ENCODE peak calls at places on chromosome 18, in eight cellular contexts. C, N, S, A, H, Y, B and G are unnamed samples.

GRCh38 chr18:6873352-6873751 is 143.8 kb downstream of the ARHGAP28 start:
- DNase-seq in H (no peak), Y (no peak), N (no peak), C (no peak), S (no peak), B (no peak), A (no peak), G (no peak)

GRCh38 chr18:49847524-49847923 is 34.2 kb upstream of the ACAA2 start:
- DNase-seq in A (no peak), S (no peak), H (no peak), N (no peak), B (no peak), Y (no peak), C (no peak), G (no peak)

GRCh38 chr18:73006331-73006730 is 138.5 kb upstream of the NETO1 start:
- DNase-seq in Y (no peak), S (no peak), B (no peak), N (no peak), C (no peak), H (no peak), A (no peak), G (no peak)

GRCh38 chr18:49546719-49547273 is 15.1 kb upstream of the LIPG start:
- DNase-seq in N (no peak), B (no peak), A (no peak), H (no peak), Y (no peak), C (no peak), S (no peak), G (no peak)

GRCh38 chr18:40102903-40103302 is 1852.1 kb upstream of the PIK3C3 start:
- DNase-seq in A (no peak), C (no peak), B (no peak), Y (no peak), S (no peak), H (no peak), N (no peak), G (no peak)

GRCh38 chr18:21980744-21981143 is 188.6 kb upstream of the GATA6 start:
- DNase-seq in B (no peak), A (no peak), C (no peak), H (peak; percentile 57), Y (no peak), S (no peak), N (no peak), G (no peak)

GRCh38 chr18:76354348-76354747 is 140.7 kb downstream of the ZNF516 start:
- DNase-seq in Y (no peak), H (no peak), N (no peak), C (peak; percentile 32), S (no peak), A (no peak), B (no peak), G (no peak)

GRCh38 chr18:24065942-24066341 is 51.4 kb downstream of the TTC39C start:
- DNase-seq in N (no peak), H (no peak), C (no peak), S (no peak), B (no peak), Y (no peak), A (no peak), G (no peak)

GRCh38 chr18:59640721-59641120 is 56.5 kb downstream of the CCBE1 start:
- DNase-seq in A (no peak), C (no peak), H (no peak), S (no peak), B (no peak), Y (no peak), N (no peak), G (no peak)

GRCh38 chr18:40524881-40525280 is 1430.2 kb upstream of the PIK3C3 start:
- DNase-seq in B (no peak), Y (no peak), C (no peak), N (no peak), A (no peak), H (no peak), S (no peak), G (no peak)

GRCh38 chr18:3059272-3059671 is 46.3 kb upstream of the LPIN2 start:
- DNase-seq in N (no peak), B (no peak), Y (no peak), S (no peak), A (no peak), C (no peak), H (no peak), G (peak; percentile 79)

GRCh38 chr18:36634573-36635216 is 194.1 kb downstream of the TPGS2 start:
- DNase-seq in N (no peak), C (no peak), H (no peak), B (no peak), S (no peak), Y (no peak), A (no peak), G (no peak)

GRCh38 chr18:48674198-48674721 is 135.4 kb downstream of the CTIF start:
- DNase-seq in N (no peak), S (no peak), A (peak; percentile 60), Y (no peak), C (no peak), H (no peak), B (no peak), G (no peak)

GRCh38 chr18:67926929-67927864 is 410.7 kb upstream of the DSEL start:
- DNase-seq in B (no peak), A (no peak), H (no peak), S (no peak), C (no peak), Y (no peak), N (no peak), G (no peak)

GRCh38 chr18:67893896-67894295 is 377.4 kb upstream of the DSEL start:
- DNase-seq in H (no peak), A (no peak), Y (no peak), S (no peak), C (no peak), N (no peak), B (no peak), G (no peak)

GRCh38 chr18:69257861-69258458 is 142.7 kb upstream of the DOK6 start:
- DNase-seq in H (no peak), A (no peak), C (peak; percentile 28), Y (no peak), S (no peak), B (no peak), N (no peak), G (no peak)

GRCh38 chr18:49751427-49752094 is 61.8 kb downstream of the ACAA2 start:
- DNase-seq in S (no peak), A (no peak), B (no peak), H (no peak), C (no peak), N (no peak), Y (no peak), G (peak; percentile 62)

GRCh38 chr18:41745166-41746049 is 209.6 kb upstream of the PIK3C3 start:
- DNase-seq in C (peak; percentile 57), A (peak; percentile 71), H (peak; percentile 61), B (no peak), Y (no peak), N (no peak), S (peak; percentile 45), G (no peak)

GRCh38 chr18:30855762-30856161 is 186.8 kb downstream of the DSC3 start:
- DNase-seq in H (no peak), B (no peak), C (no peak), A (no peak), S (no peak), Y (no peak), N (no peak), G (no peak)

GRCh38 chr18:36158261-36158867 is 28.7 kb downstream of the ELP2 start:
- DNase-seq in N (no peak), Y (no peak), S (no peak), H (no peak), B (no peak), C (no peak), A (no peak), G (no peak)

GRCh38 chr18:11150271-11150615 is 874 bp upstream of the PIEZO2 start:
- DNase-seq in S (no peak), H (no peak), N (no peak), C (no peak), Y (no peak), B (no peak), A (no peak), G (no peak)
- H3K27me3 ChIP-seq in S (peaks cover 58% of the 10 kb centered on the region), H (peaks cover 46% of the 10 kb centered on the region), N (no peaks in the 10 kb centered on the region), C (peaks cover 84% of the 10 kb centered on the region), Y (peaks cover 36% of the 10 kb centered on the region), B (no peaks in the 10 kb centered on the region), A (no peaks in the 10 kb centered on the region), G (no peaks in the 10 kb centered on the region)

GRCh38 chr18:45691816-45692179 is 32.2 kb upstream of the SLC14A1 start:
- DNase-seq in B (no peak), A (no peak), S (no peak), Y (no peak), N (no peak), C (no peak), H (no peak), G (no peak)

GRCh38 chr18:45689386-45689785 is 34.6 kb upstream of the SLC14A1 start:
- DNase-seq in N (no peak), C (no peak), B (no peak), Y (no peak), S (no peak), H (no peak), A (no peak), G (no peak)

GRCh38 chr18:45688834-45689233 is 35.1 kb upstream of the SLC14A1 start:
- DNase-seq in Y (no peak), S (no peak), A (peak; percentile 75), C (no peak), B (peak; percentile 44), H (no peak), N (peak; percentile 63), G (peak; percentile 39)

GRCh38 chr18:45688113-45688512 is 35.9 kb upstream of the SLC14A1 start:
- DNase-seq in C (no peak), N (no peak), B (no peak), A (peak; percentile 54), H (no peak), Y (no peak), S (no peak), G (no peak)

GRCh38 chr18:45690975-45691815 is 32.8 kb upstream of the SLC14A1 start:
- DNase-seq in H (peak; percentile 82), S (peak; percentile 68), C (peak; percentile 78), A (peak; percentile 90), Y (peak; percentile 76), B (peak; percentile 66), N (peak; percentile 72), G (peak; percentile 69)
- H3K4me3 ChIP-seq in H (no peak overlapping the region), S (no peak overlapping the region), C (no peak overlapping the region), A (no peak overlapping the region), Y (no peak overlapping the region), B (no peak overlapping the region), N (no peak overlapping the region), G (no peak overlapping the region)

GRCh38 chr18:52087140-52087539 is 252.9 kb upstream of the DCC start:
- DNase-seq in B (no peak), N (no peak), H (no peak), S (no peak), C (no peak), Y (no peak), A (no peak), G (no peak)
- H3K27ac ChIP-seq in B (no peak overlapping the region), N (no peak overlapping the region), H (no peak overlapping the region), S (no peak overlapping the region), C (no peak overlapping the region), Y (no peak overlapping the region), A (no peak overlapping the region), G (no peak overlapping the region)

DNA sequence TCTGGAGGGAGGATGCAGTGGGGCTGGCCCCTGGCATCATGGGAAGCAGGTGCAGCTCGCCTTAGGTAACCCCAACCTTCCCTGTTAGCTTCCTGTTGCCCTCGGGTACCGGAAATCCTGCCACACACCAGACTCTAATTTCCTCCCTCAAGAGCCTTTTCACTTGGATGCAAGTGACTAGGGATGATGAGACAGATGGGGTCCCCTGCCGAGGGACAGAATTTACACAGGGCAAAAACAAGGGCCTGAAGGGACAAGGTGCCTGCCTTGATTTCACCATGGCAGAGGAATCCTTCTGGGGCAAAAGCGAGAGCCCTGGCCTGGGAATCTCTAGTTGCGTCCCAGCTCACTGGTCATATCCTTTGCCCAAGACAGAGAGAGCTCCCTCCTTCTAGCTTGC is 263.1 kb downstream of the LOXHD1 start:
- DNase-seq in A (no peak), Y (no peak), C (no peak), N (no peak), B (no peak), H (no peak), S (no peak), G (no peak)
- H3K27me3 ChIP-seq in A (no peaks in the 10 kb centered on the region), Y (no peaks in the 10 kb centered on the region), C (no peaks in the 10 kb centered on the region), N (no peaks in the 10 kb centered on the region), B (no peaks in the 10 kb centered on the region), H (no peaks in the 10 kb centered on the region), S (no peaks in the 10 kb centered on the region), G (no peaks in the 10 kb centered on the region)